ENCODE peak calls at places on chromosomes 16 and 17, in seven cellular contexts. B is kidney, M is neural crest cell, Z is SK-N-SH, R is tibial nerve, J is fibroblast of the aortic adventitia, S is ascending aorta. Y is an unnamed sample.

GRCh38 chr17:48051706-48052486 is 3.7 kb downstream of the NFE2L1 start:
- DNase-seq in M (no peak), B (no peak), R (peak; percentile 34), J (peak; percentile 99), Z (no peak), S (no peak), Y (no peak)

GRCh38 chr17:31093866-31094599 is 744 bp upstream of the NF1 start:
- DNase-seq in Z (no peak), R (no peak), S (no peak), J (no peak), M (no peak), B (no peak), Y (peak; percentile 19)

GRCh38 chr17:44187131-44187899 is 543 bp downstream of the TMUB2 start:
- DNase-seq in R (no peak), B (peak; percentile 93), S (no peak), J (peak; percentile 63), Z (peak; percentile 88), M (no peak), Y (no peak)

GRCh38 chr17:47652570-47652969 is 2.9 kb downstream of the KPNB1 start:
- DNase-seq in M (no peak), B (no peak), Z (no peak), J (peak; percentile 30), R (no peak), S (no peak), Y (no peak)

GRCh38 chr16:68475071-68475470 is 26.8 kb upstream of the SMPD3 start:
- DNase-seq in M (no peak), J (no peak), R (no peak), Z (no peak), B (no peak), S (no peak), Y (no peak)

GRCh38 chr17:65489413-65490170 is 71.9 kb downstream of the AXIN2 start:
- DNase-seq in Z (no peak), J (no peak), S (no peak), B (no peak), M (no peak), R (no peak), Y (no peak)

GRCh38 chr17:75758131-75758905 is 6.7 kb downstream of the GALK1 start:
- DNase-seq in S (no peak), B (peak; percentile 66), R (no peak), Z (peak; percentile 30), M (no peak), J (no peak), Y (no peak)

GRCh38 chr16:27724491-27724878 is 174.5 kb downstream of the KATNIP start:
- DNase-seq in B (peak; percentile 38), R (no peak), S (no peak), M (no peak), Z (peak; percentile 58), J (peak; percentile 54), Y (no peak)

GRCh38 chr17:10754109-10754508 is 24.3 kb upstream of the TMEM220 start:
- DNase-seq in R (no peak), S (no peak), J (peak; percentile 15), B (no peak), M (peak; percentile 34), Z (peak; percentile 65), Y (peak; percentile 70)

GRCh38 chr16:4176794-4177438 is 60.7 kb upstream of the ADCY9 start:
- DNase-seq in R (no peak), J (peak; percentile 49), Z (no peak), M (no peak), S (no peak), B (no peak), Y (no peak)

GRCh38 chr16:8929086-8929748 is 34.5 kb downstream of the USP7 start:
- DNase-seq in S (no peak), Z (no peak), R (no peak), B (no peak), J (no peak), M (no peak), Y (peak; percentile 74)

GRCh38 chr17:47188266-47188665 is 829 bp downstream of the CDC27 start:
- DNase-seq in S (no peak), M (no peak), Z (peak; percentile 42), J (peak; percentile 65), R (no peak), B (no peak), Y (no peak)

GRCh38 chr17:79042421-79043190 is 18.6 kb downstream of the C1QTNF1 start:
- DNase-seq in M (no peak), S (no peak), Z (peak; percentile 90), J (peak; percentile 65), R (peak; percentile 50), B (no peak), Y (peak; percentile 68)

GRCh38 chr17:77088455-77089117 is 52.2 kb upstream of the SEC14L1 start:
- DNase-seq in S (peak; percentile 81), M (peak; percentile 95), R (peak; percentile 75), B (peak; percentile 97), Z (peak; percentile 93), J (peak; percentile 98), Y (peak; percentile 92)

GRCh38 chr16:53952215-53953208 is 248.6 kb downstream of the FTO start:
- DNase-seq in J (peak; percentile 51), R (no peak), M (no peak), S (no peak), Z (no peak), B (no peak), Y (no peak)

GRCh38 chr17:55845385-55845784 is 94.5 kb downstream of the PCTP start:
- DNase-seq in S (no peak), J (peak; percentile 32), M (peak; percentile 64), Z (peak; percentile 88), B (peak; percentile 85), R (peak; percentile 18), Y (peak; percentile 83)

GRCh38 chr17:78272181-78272913 is 40.9 kb downstream of the TMEM235 start:
- DNase-seq in S (no peak), Z (peak; percentile 15), J (peak; percentile 63), B (peak; percentile 92), R (no peak), M (no peak), Y (no peak)

GRCh38 chr17:31820691-31821435 is 38.2 kb downstream of the COPRS start:
- DNase-seq in M (no peak), R (no peak), S (no peak), B (no peak), J (peak; percentile 54), Z (no peak), Y (no peak)

GRCh38 chr16:445566-445965 is 20.1 kb downstream of the RAB11FIP3 start:
- DNase-seq in B (no peak), M (no peak), R (no peak), Z (no peak), S (no peak), J (no peak), Y (no peak)

GRCh38 chr16:78745491-78746019 is 646.1 kb downstream of the WWOX start:
- DNase-seq in Z (no peak), R (no peak), B (no peak), J (no peak), M (no peak), S (no peak), Y (no peak)

GRCh38 chr16:346587-346986 is 5.9 kb downstream of the AXIN1 start:
- DNase-seq in B (no peak), M (no peak), Z (no peak), J (no peak), R (no peak), S (no peak), Y (no peak)

DNA sequence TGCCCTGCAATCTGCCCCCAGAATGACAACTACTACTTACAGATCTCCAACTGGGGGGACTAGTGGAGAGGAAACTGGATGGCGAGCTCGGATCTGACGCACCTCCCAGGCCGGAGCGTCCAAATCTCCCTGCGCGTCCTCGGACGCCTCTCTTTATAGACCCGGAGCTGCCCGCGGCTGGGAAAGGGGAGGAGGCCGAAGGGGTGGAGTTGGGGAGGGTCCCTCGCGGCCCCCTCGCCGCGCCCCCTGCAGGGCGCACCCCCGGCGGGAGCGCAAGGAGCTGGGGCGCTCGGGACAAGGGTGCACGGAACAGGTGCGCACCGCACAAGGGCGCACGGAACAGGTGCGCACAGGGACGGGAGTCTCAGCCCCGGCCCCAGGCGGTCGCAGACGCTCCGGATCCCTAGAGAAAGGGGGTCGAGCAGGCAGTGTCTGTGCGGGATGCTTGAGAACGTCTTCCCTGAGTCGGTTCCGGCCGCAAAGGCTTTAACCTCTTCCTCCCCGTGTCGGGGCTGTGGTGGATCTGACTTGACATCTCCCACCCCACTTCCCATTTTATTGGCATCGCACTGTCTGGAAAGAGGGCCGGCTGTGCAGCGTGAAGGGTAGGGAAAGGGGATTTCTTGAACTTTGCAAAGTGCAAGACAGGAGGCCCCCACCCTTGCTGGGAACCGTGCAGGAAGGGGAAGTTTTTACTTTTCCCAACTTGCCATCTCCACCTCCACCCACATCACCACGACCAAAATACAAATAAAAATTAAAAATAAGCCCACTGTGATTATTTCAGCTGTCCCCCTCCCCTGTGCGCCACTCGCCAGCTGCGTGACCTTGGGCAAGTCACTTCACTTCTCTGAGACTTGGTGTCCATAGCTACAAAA is at the start of gene MYH11:
- DNase-seq in J (no peak), M (peak; percentile 7), S (no peak), R (no peak), Z (peak; percentile 56), B (no peak), Y (peak; percentile 48)
- TF ChIP-seq CTCF in J (no peak), M (no peak), S (no peak), R (no peak), Z (no peak), B (no peak), Y (no peak)

DNA sequence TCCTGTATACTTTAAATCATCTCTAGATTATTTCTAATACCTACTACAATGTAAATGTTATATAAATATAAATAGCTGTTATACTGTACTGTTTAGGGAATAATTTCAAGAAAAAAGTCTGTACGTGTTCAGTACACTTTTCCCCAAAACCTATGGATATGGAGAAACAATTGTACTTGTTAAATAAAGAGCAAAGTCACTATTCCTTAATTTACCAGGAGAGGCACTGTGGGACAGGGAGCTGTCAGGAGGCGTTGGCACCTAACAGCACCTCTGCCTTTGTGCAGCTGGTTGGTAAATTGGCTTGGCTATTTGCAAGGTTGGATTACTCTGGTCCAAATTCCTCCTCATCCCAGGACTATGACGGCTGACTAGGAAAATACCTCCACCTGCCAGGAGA is 28.0 kb downstream of the CRHR1 start:
- DNase-seq in M (no peak), S (no peak), B (no peak), R (no peak), Z (no peak), J (peak; percentile 4), Y (no peak)
- TF ChIP-seq CTCF in M (no peak), S (no peak), B (no peak), R (no peak), Z (no peak), J (no peak), Y (no peak)

GRCh38 chr17:52383493-52384100 is 225.1 kb upstream of the CA10 start:
- DNase-seq in R (no peak), J (no peak), M (peak; percentile 64), B (no peak), S (no peak), Z (peak; percentile 55), Y (peak; percentile 66)
- TF ChIP-seq CTCF in R (peak; percentile 16), J (no peak), M (peak; percentile 81), B (peak; percentile 68), S (peak; percentile 25), Z (peak; percentile 68), Y (peak; percentile 84)

GRCh38 chr17:29607557-29608195 is 14.7 kb downstream of the ANKRD13B start:
- DNase-seq in R (no peak), B (no peak), M (no peak), Z (peak; percentile 20), S (no peak), J (no peak), Y (no peak)

GRCh38 chr17:29597361-29598172 is 4.6 kb downstream of the ANKRD13B start:
- DNase-seq in S (no peak), Z (no peak), R (no peak), M (no peak), B (peak; percentile 63), J (no peak), Y (no peak)

GRCh38 chr17:29608986-29609385 is 13.7 kb downstream of the CORO6 start:
- DNase-seq in M (no peak), R (no peak), S (no peak), Z (no peak), J (no peak), B (peak; percentile 57), Y (no peak)

GRCh38 chr17:29603109-29603674 is 10.3 kb downstream of the ANKRD13B start:
- DNase-seq in Z (no peak), S (no peak), B (peak; percentile 12), M (no peak), J (no peak), R (no peak), Y (no peak)
- TF ChIP-seq CTCF in Z (no peak), S (no peak), B (no peak), M (no peak), J (no peak), R (no peak), Y (no peak)

Y was measured in glutamatergic neuron.